ENCODE peak calls at places on chromosomes 16 and 17, in five cellular contexts. B is aorta, W is Karpas-422, I is SJSA1, X is psoas muscle. R is an unnamed sample. For H3K9me3 and H3K36me3, the result is how much of the 10 kb centered on the place peaks cover.

GRCh38 chr16:86227801-86228200 is 282.5 kb upstream of the FOXF1 start:
- DNase-seq in W (no peak), B (no peak), I (peak), X (no peak), R (peak)

GRCh38 chr16:11101283-11101682 is 154.7 kb downstream of the SOCS1 start:
- DNase-seq in B (no peak), W (no peak), I (no peak), X (no peak), R (no peak)

GRCh38 chr16:24070851-24071250 is 185.3 kb upstream of the CACNG3 start:
- DNase-seq in B (no peak), X (no peak), I (peak), W (peak), R (peak)

GRCh38 chr16:58118801-58119508 is 10.2 kb downstream of the CFAP20 start:
- DNase-seq in I (no peak), W (no peak), X (no peak), B (no peak), R (no peak)

GRCh38 chr17:76080934-76081287 is 1.9 kb downstream of the ZACN start:
- DNase-seq in W (no peak), I (no peak), B (no peak), X (no peak), R (no peak)

GRCh38 chr17:67126983-67127382 is 82.6 kb downstream of the CACNG1 start:
- DNase-seq in I (no peak), W (no peak), X (no peak), B (no peak), R (no peak)

GRCh38 chr17:78826836-78827509 is 13.6 kb downstream of the USP36 start:
- DNase-seq in I (no peak), X (no peak), W (no peak), B (peak), R (no peak)

GRCh38 chr16:30548392-30549255 is 9.6 kb downstream of the ZNF764 start:
- DNase-seq in W (no peak), B (no peak), X (no peak), I (no peak), R (no peak)

GRCh38 chr17:78133179-78133951 is 2.8 kb downstream of the TMC8 start:
- DNase-seq in B (no peak), I (no peak), W (no peak), X (no peak), R (no peak)

GRCh38 chr17:918102-918740 is 61.4 kb downstream of the NXN start:
- DNase-seq in B (no peak), I (no peak), X (no peak), W (no peak), R (no peak)

GRCh38 chr17:39800540-39800939 is 62.8 kb downstream of the GRB7 start:
- DNase-seq in W (peak), X (no peak), B (no peak), I (no peak), R (no peak)

GRCh38 chr16:3215601-3216262 is 19.2 kb downstream of the ZNF200 start:
- DNase-seq in I (no peak), B (no peak), X (no peak), W (no peak), R (no peak)

GRCh38 chr17:59565959-59566324 is 532 bp downstream of the DHX40 start:
- DNase-seq in W (peak), B (peak), X (peak), I (peak), R (peak)

GRCh38 chr17:42005128-42005527 is 12.1 kb downstream of the DNAJC7 start:
- DNase-seq in X (no peak), W (no peak), I (no peak), B (no peak), R (no peak)

GRCh38 chr17:2266045-2266864 is 37.3 kb downstream of the SMG6 start:
- DNase-seq in X (no peak), I (no peak), B (no peak), W (no peak), R (no peak)

GRCh38 chr16:30949655-30950515 is 1.0 kb downstream of the ORAI3 start:
- DNase-seq in W (peak), B (peak), X (peak), I (peak), R (peak)

DNA sequence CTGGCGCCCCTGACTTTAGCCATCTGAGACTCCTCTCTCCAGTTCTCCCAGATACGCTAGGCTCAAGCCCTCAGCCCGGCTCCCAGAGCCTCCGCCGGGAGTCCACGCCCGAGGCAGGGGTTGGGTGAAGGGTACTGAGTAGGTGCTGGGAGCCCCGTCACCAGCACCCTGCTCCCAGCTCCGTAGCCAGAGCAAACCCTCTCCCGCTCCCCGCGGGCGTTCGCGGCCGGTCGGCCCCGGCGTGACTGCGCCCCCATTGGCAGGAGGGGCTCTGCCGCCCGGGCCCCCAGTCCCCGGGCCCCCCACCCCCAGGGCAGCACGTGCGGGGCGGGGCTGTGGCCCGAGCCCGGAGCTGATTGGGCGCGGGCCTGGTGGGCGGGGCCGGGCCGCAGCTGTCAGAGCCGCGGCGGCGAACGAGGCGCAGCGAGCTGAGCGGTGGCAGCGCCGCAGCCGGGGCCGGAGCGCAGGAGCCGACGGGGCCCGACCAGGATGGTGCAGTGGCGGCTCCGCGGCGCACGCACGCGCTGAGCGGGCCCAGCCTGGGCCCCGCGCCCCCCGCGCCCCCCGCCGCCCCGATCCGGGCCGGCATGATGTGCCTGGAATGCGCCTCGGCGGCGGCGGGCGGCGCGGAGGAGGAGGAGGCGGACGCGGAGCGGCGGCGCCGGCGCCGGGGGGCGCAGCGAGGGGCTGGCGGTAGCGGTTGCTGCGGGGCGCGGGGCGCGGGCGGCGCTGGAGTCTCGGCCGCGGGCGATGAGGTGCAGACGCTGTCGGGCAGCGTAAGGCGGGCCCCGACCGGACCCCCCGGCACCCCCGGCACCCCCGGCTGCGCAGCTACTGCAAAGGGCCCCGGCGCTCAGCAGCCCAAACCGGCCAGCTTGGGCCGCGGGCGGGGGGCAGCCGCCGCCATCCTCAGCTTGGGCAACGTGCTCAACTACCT is at the start of gene SPNS2:
- DNase-seq in X (peak), B (peak), I (no peak), W (peak), R (peak)
- H3K9me3 ChIP-seq in X (under half), B (under half), I (under half), W (under half), R (under half)

GRCh38 chr16:74657873-74658642 is 8.6 kb downstream of the RFWD3 start:
- DNase-seq in I (no peak), X (no peak), W (no peak), B (no peak), R (no peak)
- H3K4me3 ChIP-seq in I (no peak), X (no peak), W (no peak), B (no peak), R (no peak)

GRCh38 chr17:57553525-57553924 is 191.6 kb downstream of the CCDC182 start:
- DNase-seq in B (no peak), W (no peak), X (no peak), I (peak), R (no peak)

GRCh38 chr17:57554826-57555635 is 190.1 kb downstream of the CCDC182 start:
- DNase-seq in X (no peak), W (no peak), I (no peak), B (no peak), R (no peak)

GRCh38 chr17:57555636-57556175 is 189.4 kb downstream of the CCDC182 start:
- DNase-seq in B (no peak), I (no peak), X (no peak), W (no peak), R (no peak)

GRCh38 chr17:57552114-57552601 is 192.9 kb downstream of the CCDC182 start:
- DNase-seq in X (no peak), B (no peak), W (peak), I (no peak), R (peak)

GRCh38 chr17:57553991-57554825 is 190.9 kb downstream of the CCDC182 start:
- DNase-seq in B (no peak), W (no peak), X (no peak), I (no peak), R (no peak)
- H3K36me3 ChIP-seq in B (under half), W (under half), X (under half), I (under half), R (under half)

GRCh38 chr17:73148540-73149334 is 16.1 kb upstream of the SSTR2 start:
- DNase-seq in X (no peak), I (no peak), B (no peak), W (no peak), R (no peak)
- H3K9me3 ChIP-seq in X (under half), I (under half), B (under half), W (under half), R (under half)

GRCh38 chr17:10920511-10920910 is 82.6 kb upstream of the PIRT start:
- DNase-seq in W (no peak), I (no peak), B (no peak), X (no peak), R (no peak)
- H3K4me3 ChIP-seq in W (no peak), I (no peak), B (no peak), X (no peak), R (no peak)

GRCh38 chr17:5419959-5420653 is at the start of gene RPAIN:
- DNase-seq in X (peak), I (peak), W (peak), B (peak), R (peak)
- H3K36me3 ChIP-seq in X (half or more), I (half or more), W (under half), B (under half), R (under half)

GRCh38 chr16:79393564-79393963 is 207.0 kb downstream of the MAF start:
- DNase-seq in I (no peak), B (no peak), X (no peak), W (no peak), R (no peak)
- H3K9me3 ChIP-seq in I (under half), B (under half), X (under half), W (under half), R (under half)

GRCh38 chr16:70684146-70685060 is 1.4 kb downstream of the MTSS2 start:
- DNase-seq in W (no peak), I (no peak), X (peak), B (peak), R (peak)

GRCh38 chr16:70685061-70685937 is 554 bp downstream of the MTSS2 start:
- DNase-seq in B (peak), I (no peak), W (no peak), X (peak), R (no peak)

GRCh38 chr16:70687172-70687531 is 1.3 kb upstream of the MTSS2 start:
- DNase-seq in X (peak), B (peak), W (no peak), I (no peak), R (no peak)

GRCh38 chr16:70686376-70687171 is 721 bp upstream of the MTSS2 start:
- DNase-seq in B (peak), X (no peak), I (no peak), W (no peak), R (no peak)

DNA sequence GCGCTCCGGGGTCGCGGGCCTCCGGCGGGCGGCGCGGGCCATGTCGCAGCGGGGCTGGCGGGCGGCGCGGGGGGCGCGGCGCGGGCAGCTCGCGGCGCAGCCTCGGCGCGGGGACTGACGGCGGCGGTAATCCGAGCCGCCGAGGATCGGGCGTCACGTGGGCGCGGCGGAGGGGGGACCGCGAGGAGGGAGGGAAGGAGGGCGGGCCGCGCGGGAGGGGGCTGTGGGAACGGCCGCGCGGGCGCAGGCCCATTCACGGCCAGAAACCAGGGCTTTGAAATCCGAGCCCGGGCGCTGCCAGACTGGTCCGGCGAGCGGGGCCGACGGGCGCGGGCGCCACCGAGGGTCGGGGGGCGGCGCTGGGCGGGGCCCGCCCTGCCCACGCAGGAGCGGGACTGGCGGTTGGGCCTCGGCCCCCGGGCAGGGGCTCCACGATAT is at the start of gene MTSS2:
- DNase-seq in X (peak), I (peak), B (peak), W (no peak), R (peak)
- H3K4me3 ChIP-seq in X (peak), I (peak), B (peak), W (no peak), R (peak)